ENCODE peak calls at places on chromosomes 12 and 14, in six cellular contexts. R is A549, K is foreskin fibroblast, D is hepatocyte, J is left lung, I is fibroblast of lung. G is an unnamed sample.

GRCh38 chr12:14954269-14954668 is 7.1 kb downstream of the ARHGDIB start:
- DNase-seq in I (no peak), J (no peak), K (no peak), R (no peak), D (no peak), G (no peak)

GRCh38 chr14:100846309-100846859 is 20.5 kb downstream of the MEG3 start:
- DNase-seq in D (no peak), I (no peak), K (no peak), J (no peak), R (no peak), G (no peak)

GRCh38 chr14:74545386-74545785 is 51.8 kb downstream of the ISCA2 start:
- DNase-seq in I (no peak), R (no peak), D (no peak), K (no peak), J (no peak), G (no peak)

GRCh38 chr14:101020971-101021370 is 117.4 kb upstream of the RTL1 start:
- DNase-seq in I (no peak), J (no peak), D (no peak), K (no peak), R (no peak), G (peak)

GRCh38 chr14:68547305-68548193 is 245.3 kb downstream of the ZFP36L1 start:
- DNase-seq in K (peak), D (peak), J (no peak), I (peak), R (peak), G (peak)

GRCh38 chr14:36997843-36998242 is 174.6 kb downstream of the SLC25A21 start:
- DNase-seq in D (no peak), K (no peak), I (peak), J (no peak), R (no peak), G (no peak)

GRCh38 chr12:2813573-2814185 is 1.2 kb downstream of the ITFG2 start:
- DNase-seq in D (peak), J (no peak), R (peak), K (peak), I (peak), G (no peak)

GRCh38 chr12:121536929-121537813 is 43.7 kb downstream of the KDM2B start:
- DNase-seq in D (peak), R (peak), J (peak), I (peak), K (peak), G (peak)

GRCh38 chr12:124498178-124498869 is 69.1 kb downstream of the NCOR2 start:
- DNase-seq in K (no peak), D (no peak), J (no peak), R (no peak), I (peak), G (no peak)

DNA sequence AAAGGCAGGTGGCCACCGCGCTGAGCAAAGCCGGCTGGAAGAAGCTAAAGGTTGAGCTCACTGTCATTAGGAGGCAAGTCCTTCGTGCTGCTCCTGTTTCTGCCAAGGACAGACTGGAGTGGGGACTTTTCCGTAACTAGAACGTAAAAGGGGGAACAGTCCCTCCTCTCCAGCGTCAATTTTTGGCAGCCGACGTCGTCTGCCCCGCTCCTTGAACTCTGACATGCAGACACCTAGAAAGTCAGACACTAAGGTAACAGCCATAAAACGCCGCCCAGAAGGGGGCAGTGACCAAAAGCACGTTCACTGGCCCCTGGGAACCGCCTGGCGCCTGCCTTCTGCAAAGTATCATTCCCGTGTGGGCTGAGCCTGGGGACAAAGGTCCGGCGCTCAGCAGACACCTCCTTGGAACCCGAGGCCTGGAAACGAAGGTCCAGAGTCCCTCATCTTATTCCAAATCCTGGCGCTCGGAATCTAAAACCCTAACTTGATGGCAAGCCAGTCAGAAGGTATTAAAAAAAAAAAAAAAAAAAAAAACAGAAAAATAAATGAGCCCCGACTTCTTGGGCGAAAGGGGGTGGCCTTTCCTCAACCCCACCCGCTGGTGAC is 1.1 kb upstream of the LRP1 start:
- DNase-seq in I (peak), K (no peak), D (peak), R (peak), J (no peak), G (no peak)
- TF ChIP-seq CTCF in I (peak), K (peak), D (peak), R (peak), J (no peak), G (peak)

DNA sequence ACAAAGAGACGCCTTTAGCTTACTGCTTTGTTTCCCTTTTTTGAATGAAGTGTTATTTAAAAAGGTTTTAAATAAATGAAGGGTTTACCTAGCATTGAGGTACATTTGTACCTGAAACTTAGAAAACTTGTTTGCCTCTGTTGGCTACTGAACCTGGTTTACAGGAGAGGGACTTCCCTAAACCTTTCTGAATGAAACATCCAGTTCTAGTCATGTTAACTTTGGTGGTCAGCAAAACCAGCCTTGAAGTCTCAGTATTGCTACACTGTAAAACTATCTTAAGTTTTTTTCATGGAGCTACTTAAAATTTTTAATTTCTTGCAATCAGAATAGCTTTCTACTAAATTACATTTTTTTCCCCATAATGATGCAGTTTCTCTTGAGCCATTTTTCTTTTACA is 38.2 kb downstream of the RASSF8 start:
- DNase-seq in D (no peak), I (no peak), R (no peak), K (no peak), J (no peak), G (no peak)
- H3K4me3 ChIP-seq in D (no peak), I (no peak), R (no peak), K (no peak), J (no peak), G (no peak)

GRCh38 chr12:45816652-45817051 is 87.1 kb downstream of the ARID2 start:
- DNase-seq in R (no peak), D (no peak), K (no peak), J (no peak), I (no peak), G (no peak)
- TF ChIP-seq CTCF in R (no peak), D (no peak), K (no peak), J (no peak), I (no peak), G (no peak)

GRCh38 chr14:23566112-23566781 is 1.3 kb downstream of the AP1G2 start:
- DNase-seq in J (no peak), R (no peak), K (no peak), I (no peak), D (no peak), G (no peak)
- H3K4me3 ChIP-seq in J (peak), R (peak), K (peak), I (no peak), D (peak), G (peak)

GRCh38 chr12:105658389-105658788 is 327.9 kb downstream of the C12orf75 start:
- DNase-seq in K (no peak), D (no peak), J (no peak), I (no peak), R (no peak), G (no peak)
- TF ChIP-seq CTCF in K (no peak), D (no peak), J (no peak), I (no peak), R (no peak), G (no peak)

G was measured in coronary artery.